ENCODE peak calls at places on chromosome 22, in six cellular contexts. One of them, this sample, is unnamed.

GRCh38 chr22:46149998-46150549 is at the start of gene PPARA:
- DNase-seq in tibial nerve: peak; percentile 82
- DNase-seq in HCT116: peak; percentile 22
- DNase-seq in heart left ventricle: peak; percentile 95
- DNase-seq in A549: peak; percentile 51
- DNase-seq in uterus: peak; percentile 86
- DNase-seq in this sample: peak; percentile 90

GRCh38 chr22:20110359-20110985 is 5.4 kb upstream of the RANBP1 start:
- DNase-seq in heart left ventricle: peak; percentile 8
- DNase-seq in A549: no peak
- DNase-seq in HCT116: no peak
- DNase-seq in uterus: no peak
- DNase-seq in tibial nerve: no peak
- DNase-seq in this sample: no peak

GRCh38 chr22:33519140-33519973 is 400.9 kb downstream of the LARGE1 start:
- DNase-seq in uterus: peak; percentile 65
- DNase-seq in tibial nerve: peak; percentile 76
- DNase-seq in heart left ventricle: peak; percentile 54
- DNase-seq in HCT116: no peak
- DNase-seq in A549: peak; percentile 71
- DNase-seq in this sample: no peak

GRCh38 chr22:19717691-19718254 is 3.5 kb downstream of the SEPTIN5 start:
- DNase-seq in heart left ventricle: peak; percentile 83
- DNase-seq in A549: peak; percentile 55
- DNase-seq in HCT116: no peak
- DNase-seq in tibial nerve: peak; percentile 60
- DNase-seq in uterus: peak; percentile 62
- DNase-seq in this sample: peak; percentile 60

GRCh38 chr22:43404673-43405385 is 7.0 kb upstream of the MPPED1 start:
- DNase-seq in HCT116: no peak
- DNase-seq in uterus: no peak
- DNase-seq in A549: no peak
- DNase-seq in tibial nerve: no peak
- DNase-seq in heart left ventricle: no peak
- DNase-seq in this sample: no peak

GRCh38 chr22:22865311-22866072 is 22.1 kb upstream of the IGLL5 start:
- DNase-seq in A549: no peak
- DNase-seq in heart left ventricle: no peak
- DNase-seq in tibial nerve: peak; percentile 45
- DNase-seq in HCT116: no peak
- DNase-seq in uterus: no peak
- DNase-seq in this sample: no peak

GRCh38 chr22:39388261-39389011 is 11.1 kb upstream of the TAB1 start:
- DNase-seq in HCT116: peak; percentile 56
- DNase-seq in uterus: peak; percentile 83
- DNase-seq in heart left ventricle: peak; percentile 89
- DNase-seq in A549: peak; percentile 48
- DNase-seq in tibial nerve: peak; percentile 62
- DNase-seq in this sample: peak; percentile 45

GRCh38 chr22:27100789-27101188 is 443.4 kb downstream of the MIAT start:
- DNase-seq in A549: no peak
- DNase-seq in tibial nerve: no peak
- DNase-seq in uterus: no peak
- DNase-seq in heart left ventricle: no peak
- DNase-seq in HCT116: no peak
- DNase-seq in this sample: no peak

GRCh38 chr22:26888887-26889286 is 231.5 kb downstream of the MIAT start:
- DNase-seq in A549: no peak
- DNase-seq in uterus: no peak
- DNase-seq in heart left ventricle: no peak
- DNase-seq in tibial nerve: no peak
- DNase-seq in HCT116: no peak
- DNase-seq in this sample: no peak

GRCh38 chr22:28955817-28956216 is 72.4 kb downstream of the ZNRF3 start:
- DNase-seq in uterus: no peak
- DNase-seq in tibial nerve: no peak
- DNase-seq in HCT116: no peak
- DNase-seq in A549: no peak
- DNase-seq in heart left ventricle: no peak
- DNase-seq in this sample: no peak

GRCh38 chr22:50551160-50551752 is 5.6 kb downstream of the KLHDC7B start:
- DNase-seq in heart left ventricle: no peak
- DNase-seq in tibial nerve: no peak
- DNase-seq in A549: no peak
- DNase-seq in HCT116: no peak
- DNase-seq in uterus: no peak
- DNase-seq in this sample: no peak

GRCh38 chr22:24051568-24051967 is 40.5 kb downstream of the CABIN1 start:
- DNase-seq in tibial nerve: no peak
- DNase-seq in heart left ventricle: peak; percentile 43
- DNase-seq in HCT116: no peak
- DNase-seq in uterus: no peak
- DNase-seq in A549: no peak
- DNase-seq in this sample: no peak

GRCh38 chr22:39422101-39422500 is 22.5 kb downstream of the TAB1 start:
- DNase-seq in heart left ventricle: no peak
- DNase-seq in uterus: no peak
- DNase-seq in HCT116: no peak
- DNase-seq in tibial nerve: no peak
- DNase-seq in A549: no peak
- DNase-seq in this sample: no peak

GRCh38 chr22:50315289-50316113 is 8.1 kb upstream of the PLXNB2 start:
- DNase-seq in A549: no peak
- DNase-seq in tibial nerve: no peak
- DNase-seq in HCT116: no peak
- DNase-seq in uterus: no peak
- DNase-seq in heart left ventricle: no peak
- DNase-seq in this sample: no peak

GRCh38 chr22:21837184-21837979 is 30.1 kb downstream of the MAPK1 start:
- DNase-seq in uterus: peak; percentile 53
- DNase-seq in heart left ventricle: no peak
- DNase-seq in tibial nerve: no peak
- DNase-seq in HCT116: peak; percentile 39
- DNase-seq in A549: peak; percentile 22
- DNase-seq in this sample: no peak

GRCh38 chr22:21937041-21937820 is 15.4 kb downstream of the PPM1F start:
- DNase-seq in tibial nerve: peak; percentile 34
- DNase-seq in heart left ventricle: peak; percentile 59
- DNase-seq in A549: no peak
- DNase-seq in uterus: no peak
- DNase-seq in HCT116: no peak
- DNase-seq in this sample: peak; percentile 58

GRCh38 chr22:39689421-39689820 is 118.9 kb downstream of the CACNA1I start:
- DNase-seq in A549: no peak
- DNase-seq in uterus: no peak
- DNase-seq in HCT116: no peak
- DNase-seq in heart left ventricle: no peak
- DNase-seq in tibial nerve: no peak
- DNase-seq in this sample: no peak

GRCh38 chr22:45978275-45978713 is 1.3 kb upstream of the WNT7B start:
- DNase-seq in A549: no peak
- DNase-seq in heart left ventricle: no peak
- DNase-seq in tibial nerve: no peak
- DNase-seq in uterus: no peak
- DNase-seq in HCT116: no peak
- DNase-seq in this sample: no peak

GRCh38 chr22:17999851-18000250 is 24.5 kb downstream of the MICAL3 start:
- DNase-seq in tibial nerve: no peak
- DNase-seq in heart left ventricle: no peak
- DNase-seq in A549: no peak
- DNase-seq in uterus: no peak
- DNase-seq in HCT116: no peak
- DNase-seq in this sample: no peak
- H3K4me3 ChIP-seq in tibial nerve: no peak overlapping the region
- H3K4me3 ChIP-seq in heart left ventricle: peak overlapping the region; percentile 78
- H3K4me3 ChIP-seq in A549: peak overlapping the region; percentile 94
- H3K4me3 ChIP-seq in uterus: peak overlapping the region; percentile 55
- H3K4me3 ChIP-seq in HCT116: peak overlapping the region; percentile 66
- H3K4me3 ChIP-seq in this sample: no peak overlapping the region

GRCh38 chr22:47388331-47388730 is 625.9 kb downstream of the TBC1D22A start:
- DNase-seq in uterus: no peak
- DNase-seq in heart left ventricle: no peak
- DNase-seq in HCT116: no peak
- DNase-seq in A549: no peak
- DNase-seq in tibial nerve: no peak
- DNase-seq in this sample: no peak
- H3K9me3 ChIP-seq in uterus: no peaks in the 10 kb centered on the region
- H3K9me3 ChIP-seq in heart left ventricle: no peaks in the 10 kb centered on the region
- H3K9me3 ChIP-seq in HCT116: no peaks in the 10 kb centered on the region
- H3K9me3 ChIP-seq in A549: no peaks in the 10 kb centered on the region
- H3K9me3 ChIP-seq in tibial nerve: no peaks in the 10 kb centered on the region
- H3K9me3 ChIP-seq in this sample: no peaks in the 10 kb centered on the region

GRCh38 chr22:41857160-41857859 is 24.4 kb downstream of the SREBF2 start:
- DNase-seq in uterus: peak; percentile 31
- DNase-seq in heart left ventricle: peak; percentile 45
- DNase-seq in A549: peak; percentile 71
- DNase-seq in tibial nerve: peak; percentile 31
- DNase-seq in HCT116: peak; percentile 65
- DNase-seq in this sample: peak; percentile 63

GRCh38 chr22:41862530-41863266 is 29.8 kb downstream of the SREBF2 start:
- DNase-seq in uterus: no peak
- DNase-seq in tibial nerve: no peak
- DNase-seq in A549: no peak
- DNase-seq in HCT116: no peak
- DNase-seq in heart left ventricle: no peak
- DNase-seq in this sample: no peak

GRCh38 chr22:41863472-41863871 is 30.6 kb downstream of the SREBF2 start:
- DNase-seq in uterus: no peak
- DNase-seq in heart left ventricle: no peak
- DNase-seq in HCT116: no peak
- DNase-seq in A549: no peak
- DNase-seq in tibial nerve: no peak
- DNase-seq in this sample: no peak

GRCh38 chr22:41857860-41858199 is 24.9 kb downstream of the SREBF2 start:
- DNase-seq in A549: no peak
- DNase-seq in uterus: no peak
- DNase-seq in heart left ventricle: no peak
- DNase-seq in HCT116: no peak
- DNase-seq in tibial nerve: no peak
- DNase-seq in this sample: no peak

DNA sequence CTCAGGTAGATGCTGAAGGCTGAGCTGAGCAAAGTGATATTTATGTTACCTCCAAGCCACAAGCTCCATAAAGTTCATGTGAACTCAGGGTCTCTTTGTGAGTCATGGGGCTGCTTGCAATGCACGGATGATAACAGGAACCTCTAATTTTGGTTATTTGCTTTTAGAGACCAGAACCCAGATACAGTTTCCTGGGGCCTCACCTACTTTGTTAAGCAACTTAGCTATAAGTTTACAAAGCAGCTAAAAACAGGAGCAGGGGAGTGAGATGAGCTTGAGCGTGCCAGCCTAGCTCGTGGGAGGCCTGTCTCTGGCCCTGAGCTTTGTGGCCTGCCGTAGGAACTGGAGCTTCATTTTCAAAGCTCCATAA is 29.2 kb downstream of the SREBF2 start:
- DNase-seq in uterus: no peak
- DNase-seq in A549: no peak
- DNase-seq in HCT116: no peak
- DNase-seq in heart left ventricle: no peak
- DNase-seq in tibial nerve: no peak
- DNase-seq in this sample: no peak
- TF ChIP-seq POLR2A in uterus: no peak
- TF ChIP-seq POLR2A in A549: no peak
- TF ChIP-seq POLR2A in HCT116: no peak
- TF ChIP-seq POLR2A in heart left ventricle: no peak
- TF ChIP-seq POLR2A in tibial nerve: no peak
- TF ChIP-seq POLR2A in this sample: no peak

GRCh38 chr22:38239101-38239761 is 33.6 kb downstream of the TMEM184B start:
- DNase-seq in heart left ventricle: no peak
- DNase-seq in tibial nerve: no peak
- DNase-seq in HCT116: no peak
- DNase-seq in A549: peak; percentile 71
- DNase-seq in uterus: no peak
- DNase-seq in this sample: peak; percentile 57
- H3K4me3 ChIP-seq in heart left ventricle: no peak overlapping the region
- H3K4me3 ChIP-seq in tibial nerve: no peak overlapping the region
- H3K4me3 ChIP-seq in HCT116: no peak overlapping the region
- H3K4me3 ChIP-seq in A549: no peak overlapping the region
- H3K4me3 ChIP-seq in uterus: no peak overlapping the region
- H3K4me3 ChIP-seq in this sample: no peak overlapping the region

GRCh38 chr22:35334010-35334409 is 34.3 kb downstream of the TOM1 start:
- DNase-seq in HCT116: no peak
- DNase-seq in heart left ventricle: no peak
- DNase-seq in tibial nerve: no peak
- DNase-seq in A549: no peak
- DNase-seq in uterus: no peak
- DNase-seq in this sample: no peak

GRCh38 chr22:35335936-35336781 is 36.5 kb downstream of the TOM1 start:
- DNase-seq in A549: no peak
- DNase-seq in heart left ventricle: peak; percentile 83
- DNase-seq in uterus: no peak
- DNase-seq in HCT116: no peak
- DNase-seq in tibial nerve: no peak
- DNase-seq in this sample: no peak

GRCh38 chr22:35335468-35335867 is 35.8 kb downstream of the TOM1 start:
- DNase-seq in HCT116: no peak
- DNase-seq in heart left ventricle: no peak
- DNase-seq in A549: no peak
- DNase-seq in tibial nerve: no peak
- DNase-seq in uterus: no peak
- DNase-seq in this sample: no peak

GRCh38 chr22:35330258-35330861 is 30.7 kb downstream of the TOM1 start:
- DNase-seq in HCT116: no peak
- DNase-seq in tibial nerve: peak; percentile 91
- DNase-seq in A549: no peak
- DNase-seq in heart left ventricle: peak; percentile 94
- DNase-seq in uterus: peak; percentile 95
- DNase-seq in this sample: peak; percentile 94

GRCh38 chr22:35333220-35333619 is 33.5 kb downstream of the TOM1 start:
- DNase-seq in A549: no peak
- DNase-seq in uterus: no peak
- DNase-seq in heart left ventricle: no peak
- DNase-seq in HCT116: no peak
- DNase-seq in tibial nerve: no peak
- DNase-seq in this sample: no peak
- H3K9me3 ChIP-seq in A549: no peaks in the 10 kb centered on the region
- H3K9me3 ChIP-seq in uterus: no peaks in the 10 kb centered on the region
- H3K9me3 ChIP-seq in heart left ventricle: no peaks in the 10 kb centered on the region
- H3K9me3 ChIP-seq in HCT116: no peaks in the 10 kb centered on the region
- H3K9me3 ChIP-seq in tibial nerve: no peaks in the 10 kb centered on the region
- H3K9me3 ChIP-seq in this sample: no peaks in the 10 kb centered on the region

GRCh38 chr22:37312549-37313183 is 30.4 kb downstream of the CYTH4 start:
- DNase-seq in tibial nerve: no peak
- DNase-seq in HCT116: no peak
- DNase-seq in uterus: no peak
- DNase-seq in heart left ventricle: no peak
- DNase-seq in A549: no peak
- DNase-seq in this sample: no peak
- TF ChIP-seq POLR2A in tibial nerve: no peak
- TF ChIP-seq POLR2A in HCT116: no peak
- TF ChIP-seq POLR2A in uterus: no peak
- TF ChIP-seq POLR2A in heart left ventricle: no peak
- TF ChIP-seq POLR2A in A549: no peak
- TF ChIP-seq POLR2A in this sample: no peak